ENCODE peak calls at places on chromosome 11, in nine cellular contexts. One of them, this sample, is unnamed.

GRCh38 chr11:7899418-7899817 is 31.6 kb downstream of the OR10A6 start:
- DNase-seq in GM12891: no peak
- DNase-seq in IMR-90: no peak
- DNase-seq in lower leg skin: no peak
- DNase-seq in suprapubic skin: no peak
- DNase-seq in GM12892: no peak
- DNase-seq in breast epithelium: no peak
- DNase-seq in H1: no peak
- DNase-seq in Peyer's patch: no peak
- DNase-seq in this sample: no peak

GRCh38 chr11:15291885-15292284 is 177.2 kb downstream of the INSC start:
- DNase-seq in GM12891: no peak
- DNase-seq in IMR-90: no peak
- DNase-seq in lower leg skin: no peak
- DNase-seq in suprapubic skin: no peak
- DNase-seq in GM12892: no peak
- DNase-seq in breast epithelium: no peak
- DNase-seq in H1: no peak
- DNase-seq in Peyer's patch: no peak
- DNase-seq in this sample: no peak

GRCh38 chr11:44380009-44380313 is 70.0 kb upstream of the ALX4 start:
- DNase-seq in GM12891: no peak
- DNase-seq in IMR-90: no peak
- DNase-seq in lower leg skin: no peak
- DNase-seq in suprapubic skin: no peak
- DNase-seq in GM12892: no peak
- DNase-seq in breast epithelium: no peak
- DNase-seq in H1: no peak
- DNase-seq in Peyer's patch: no peak
- DNase-seq in this sample: no peak

GRCh38 chr11:16846305-16846704 is 107.9 kb downstream of the C11orf58 start:
- DNase-seq in GM12891: no peak
- DNase-seq in IMR-90: no peak
- DNase-seq in lower leg skin: no peak
- DNase-seq in suprapubic skin: no peak
- DNase-seq in GM12892: no peak
- DNase-seq in breast epithelium: no peak
- DNase-seq in H1: no peak
- DNase-seq in Peyer's patch: no peak
- DNase-seq in this sample: no peak

GRCh38 chr11:6405039-6405667 is 13.7 kb downstream of the APBB1 start:
- DNase-seq in GM12891: no peak
- DNase-seq in IMR-90: no peak
- DNase-seq in lower leg skin: no peak
- DNase-seq in suprapubic skin: no peak
- DNase-seq in GM12892: no peak
- DNase-seq in breast epithelium: no peak
- DNase-seq in H1: peak; percentile 86
- DNase-seq in Peyer's patch: no peak
- DNase-seq in this sample: no peak

GRCh38 chr11:70756341-70756740 is 358.0 kb downstream of the CTTN start:
- DNase-seq in GM12891: no peak
- DNase-seq in IMR-90: no peak
- DNase-seq in lower leg skin: no peak
- DNase-seq in suprapubic skin: no peak
- DNase-seq in GM12892: no peak
- DNase-seq in breast epithelium: no peak
- DNase-seq in H1: no peak
- DNase-seq in Peyer's patch: no peak
- DNase-seq in this sample: no peak

GRCh38 chr11:1006762-1007161 is 29.8 kb downstream of the MUC6 start:
- DNase-seq in GM12891: no peak
- DNase-seq in IMR-90: no peak
- DNase-seq in lower leg skin: no peak
- DNase-seq in suprapubic skin: no peak
- DNase-seq in GM12892: no peak
- DNase-seq in breast epithelium: no peak
- DNase-seq in H1: no peak
- DNase-seq in Peyer's patch: no peak
- DNase-seq in this sample: no peak

GRCh38 chr11:116221351-116221750 is 551.4 kb downstream of the BUD13 start:
- DNase-seq in GM12891: no peak
- DNase-seq in IMR-90: no peak
- DNase-seq in lower leg skin: no peak
- DNase-seq in suprapubic skin: no peak
- DNase-seq in GM12892: no peak
- DNase-seq in breast epithelium: no peak
- DNase-seq in H1: no peak
- DNase-seq in Peyer's patch: no peak
- DNase-seq in this sample: no peak

GRCh38 chr11:19910931-19911330 is 198.3 kb downstream of the NAV2 start:
- DNase-seq in GM12891: no peak
- DNase-seq in IMR-90: no peak
- DNase-seq in lower leg skin: no peak
- DNase-seq in suprapubic skin: no peak
- DNase-seq in GM12892: no peak
- DNase-seq in breast epithelium: no peak
- DNase-seq in H1: no peak
- DNase-seq in Peyer's patch: no peak
- DNase-seq in this sample: no peak

GRCh38 chr11:123690490-123690889 is 36.1 kb upstream of the SCN3B start:
- DNase-seq in GM12891: no peak
- DNase-seq in IMR-90: peak; percentile 63
- DNase-seq in lower leg skin: no peak
- DNase-seq in suprapubic skin: no peak
- DNase-seq in GM12892: no peak
- DNase-seq in breast epithelium: no peak
- DNase-seq in H1: no peak
- DNase-seq in Peyer's patch: no peak
- DNase-seq in this sample: no peak

GRCh38 chr11:2577071-2578005 is 122.5 kb downstream of the KCNQ1OT1 start:
- DNase-seq in GM12891: no peak
- DNase-seq in IMR-90: no peak
- DNase-seq in lower leg skin: no peak
- DNase-seq in suprapubic skin: peak; percentile 56
- DNase-seq in GM12892: no peak
- DNase-seq in breast epithelium: peak; percentile 49
- DNase-seq in H1: no peak
- DNase-seq in Peyer's patch: peak; percentile 52
- DNase-seq in this sample: no peak

GRCh38 chr11:124812876-124813275 is 12.7 kb upstream of the MSANTD2 start:
- DNase-seq in GM12891: no peak
- DNase-seq in IMR-90: no peak
- DNase-seq in lower leg skin: no peak
- DNase-seq in suprapubic skin: no peak
- DNase-seq in GM12892: no peak
- DNase-seq in breast epithelium: no peak
- DNase-seq in H1: no peak
- DNase-seq in Peyer's patch: no peak
- DNase-seq in this sample: no peak

GRCh38 chr11:109940816-109941215 is 152.4 kb upstream of the ZC3H12C start:
- DNase-seq in GM12891: no peak
- DNase-seq in IMR-90: peak; percentile 97
- DNase-seq in lower leg skin: no peak
- DNase-seq in suprapubic skin: no peak
- DNase-seq in GM12892: no peak
- DNase-seq in breast epithelium: no peak
- DNase-seq in H1: no peak
- DNase-seq in Peyer's patch: no peak
- DNase-seq in this sample: peak; percentile 48

GRCh38 chr11:30740071-30740470 is 153.9 kb upstream of the MPPED2 start:
- DNase-seq in GM12891: no peak
- DNase-seq in IMR-90: no peak
- DNase-seq in lower leg skin: no peak
- DNase-seq in suprapubic skin: no peak
- DNase-seq in GM12892: no peak
- DNase-seq in breast epithelium: no peak
- DNase-seq in H1: no peak
- DNase-seq in Peyer's patch: no peak
- DNase-seq in this sample: no peak

GRCh38 chr11:71106671-71107070 is 145.7 kb downstream of the SHANK2 start:
- DNase-seq in GM12891: no peak
- DNase-seq in IMR-90: no peak
- DNase-seq in lower leg skin: no peak
- DNase-seq in suprapubic skin: no peak
- DNase-seq in GM12892: no peak
- DNase-seq in breast epithelium: peak; percentile 38
- DNase-seq in H1: no peak
- DNase-seq in Peyer's patch: no peak
- DNase-seq in this sample: no peak

GRCh38 chr11:111366560-111367410 is 12.3 kb downstream of the POU2AF1 start:
- DNase-seq in GM12891: no peak
- DNase-seq in IMR-90: no peak
- DNase-seq in lower leg skin: no peak
- DNase-seq in suprapubic skin: no peak
- DNase-seq in GM12892: no peak
- DNase-seq in breast epithelium: no peak
- DNase-seq in H1: no peak
- DNase-seq in Peyer's patch: no peak
- DNase-seq in this sample: no peak
- TF ChIP-seq POLR2A in GM12891: no peak
- TF ChIP-seq POLR2A in IMR-90: no peak
- TF ChIP-seq POLR2A in lower leg skin: no peak
- TF ChIP-seq POLR2A in suprapubic skin: no peak
- TF ChIP-seq POLR2A in GM12892: peak; percentile 46
- TF ChIP-seq POLR2A in breast epithelium: no peak
- TF ChIP-seq POLR2A in H1: no peak
- TF ChIP-seq POLR2A in Peyer's patch: no peak
- TF ChIP-seq POLR2A in this sample: no peak

GRCh38 chr11:120334332-120334731 is 1.9 kb upstream of the ARHGEF12 start:
- DNase-seq in GM12891: no peak
- DNase-seq in IMR-90: no peak
- DNase-seq in lower leg skin: no peak
- DNase-seq in suprapubic skin: no peak
- DNase-seq in GM12892: no peak
- DNase-seq in breast epithelium: no peak
- DNase-seq in H1: no peak
- DNase-seq in Peyer's patch: no peak
- DNase-seq in this sample: no peak

GRCh38 chr11:120335928-120336640 is at the start of gene ARHGEF12:
- DNase-seq in GM12891: peak; percentile 82
- DNase-seq in IMR-90: peak; percentile 97
- DNase-seq in lower leg skin: peak; percentile 93
- DNase-seq in suprapubic skin: peak; percentile 97
- DNase-seq in GM12892: peak; percentile 84
- DNase-seq in breast epithelium: peak; percentile 95
- DNase-seq in H1: peak; percentile 92
- DNase-seq in Peyer's patch: peak; percentile 97
- DNase-seq in this sample: peak; percentile 96

GRCh38 chr11:120335596-120335927 is 651 bp upstream of the ARHGEF12 start:
- DNase-seq in GM12891: peak; percentile 38
- DNase-seq in IMR-90: peak; percentile 34
- DNase-seq in lower leg skin: no peak
- DNase-seq in suprapubic skin: no peak
- DNase-seq in GM12892: peak; percentile 46
- DNase-seq in breast epithelium: no peak
- DNase-seq in H1: no peak
- DNase-seq in Peyer's patch: no peak
- DNase-seq in this sample: no peak

GRCh38 chr11:120333801-120334200 is 2.4 kb upstream of the ARHGEF12 start:
- DNase-seq in GM12891: no peak
- DNase-seq in IMR-90: no peak
- DNase-seq in lower leg skin: no peak
- DNase-seq in suprapubic skin: no peak
- DNase-seq in GM12892: no peak
- DNase-seq in breast epithelium: no peak
- DNase-seq in H1: no peak
- DNase-seq in Peyer's patch: no peak
- DNase-seq in this sample: no peak

DNA sequence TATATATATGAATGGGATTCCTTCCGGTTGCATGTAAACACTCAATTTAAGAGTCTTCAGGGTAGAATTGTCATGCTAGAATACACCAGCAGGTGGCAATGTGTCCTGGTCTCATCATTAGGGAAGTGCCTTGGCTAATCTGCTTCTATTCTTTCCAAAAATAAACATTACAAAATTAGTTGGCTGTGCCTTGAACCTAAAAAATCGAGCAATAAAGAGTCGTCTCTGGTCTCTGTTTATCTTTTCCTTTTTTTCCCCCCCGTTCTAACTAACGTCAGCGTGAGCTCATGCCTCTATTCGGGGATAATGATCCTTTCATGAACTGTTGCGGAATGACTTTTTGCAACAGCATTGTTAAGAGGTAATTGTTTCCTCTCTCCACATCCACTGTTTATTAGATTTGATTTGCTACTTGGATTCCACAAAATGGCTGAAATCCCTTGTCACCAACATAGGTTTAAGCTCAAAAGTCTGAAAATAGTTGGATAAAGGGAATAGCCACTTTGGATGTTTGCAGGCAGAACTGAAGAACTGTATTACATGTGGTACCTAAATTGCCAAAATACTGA is 1.2 kb upstream of the ARHGEF12 start:
- DNase-seq in GM12891: peak; percentile 37
- DNase-seq in IMR-90: peak; percentile 94
- DNase-seq in lower leg skin: peak; percentile 86
- DNase-seq in suprapubic skin: peak; percentile 80
- DNase-seq in GM12892: peak; percentile 29
- DNase-seq in breast epithelium: no peak
- DNase-seq in H1: peak; percentile 67
- DNase-seq in Peyer's patch: peak; percentile 89
- DNase-seq in this sample: peak; percentile 81
- TF ChIP-seq POLR2A in GM12891: no peak
- TF ChIP-seq POLR2A in IMR-90: no peak
- TF ChIP-seq POLR2A in lower leg skin: no peak
- TF ChIP-seq POLR2A in suprapubic skin: peak; percentile 36
- TF ChIP-seq POLR2A in GM12892: no peak
- TF ChIP-seq POLR2A in breast epithelium: peak; percentile 29
- TF ChIP-seq POLR2A in H1: no peak
- TF ChIP-seq POLR2A in Peyer's patch: no peak
- TF ChIP-seq POLR2A in this sample: no peak

GRCh38 chr11:61075891-61076290 is 26.4 kb upstream of the CD5 start:
- DNase-seq in GM12891: no peak
- DNase-seq in IMR-90: peak; percentile 35
- DNase-seq in lower leg skin: no peak
- DNase-seq in suprapubic skin: no peak
- DNase-seq in GM12892: no peak
- DNase-seq in breast epithelium: no peak
- DNase-seq in H1: no peak
- DNase-seq in Peyer's patch: peak; percentile 53
- DNase-seq in this sample: no peak
- TF ChIP-seq POLR2A in GM12891: no peak
- TF ChIP-seq POLR2A in IMR-90: no peak
- TF ChIP-seq POLR2A in lower leg skin: no peak
- TF ChIP-seq POLR2A in suprapubic skin: no peak
- TF ChIP-seq POLR2A in GM12892: no peak
- TF ChIP-seq POLR2A in breast epithelium: no peak
- TF ChIP-seq POLR2A in H1: no peak
- TF ChIP-seq POLR2A in Peyer's patch: no peak
- TF ChIP-seq POLR2A in this sample: no peak

DNA sequence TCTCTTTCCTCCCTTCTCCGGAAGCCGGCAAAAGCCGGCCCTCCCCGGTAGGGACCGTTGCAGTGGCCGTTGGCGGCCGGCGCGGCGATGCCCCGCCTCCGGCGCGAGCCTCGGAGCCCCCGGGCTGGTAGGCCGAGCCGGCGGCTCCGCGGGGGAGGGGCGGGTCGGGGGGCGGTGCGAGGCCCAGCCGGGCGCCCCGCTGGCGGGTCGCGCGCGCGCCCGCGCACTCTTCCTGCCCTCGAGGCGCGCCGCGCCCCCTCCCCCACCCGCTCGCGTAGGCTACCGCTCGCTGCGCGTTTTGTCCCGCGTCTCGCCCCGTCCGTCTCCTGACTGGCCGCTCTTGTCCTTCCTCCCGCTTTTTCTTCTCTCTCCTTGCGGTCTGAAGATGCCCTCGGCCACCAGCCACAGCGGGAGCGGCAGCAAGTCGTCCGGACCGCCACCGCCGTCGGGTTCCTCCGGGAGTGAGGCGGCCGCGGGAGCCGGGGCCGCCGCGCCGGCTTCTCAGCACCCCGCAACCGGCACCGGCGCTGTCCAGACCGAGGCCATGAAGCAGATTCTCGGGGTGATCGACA is 591 bp downstream of the CAPRIN1 start:
- DNase-seq in GM12891: peak; percentile 87
- DNase-seq in IMR-90: peak; percentile 84
- DNase-seq in lower leg skin: peak; percentile 78
- DNase-seq in suprapubic skin: peak; percentile 92
- DNase-seq in GM12892: peak; percentile 87
- DNase-seq in breast epithelium: peak; percentile 82
- DNase-seq in H1: peak; percentile 91
- DNase-seq in Peyer's patch: peak; percentile 96
- DNase-seq in this sample: peak; percentile 92
- TF ChIP-seq POLR2A in GM12891: peak; percentile 28
- TF ChIP-seq POLR2A in IMR-90: peak; percentile 55
- TF ChIP-seq POLR2A in lower leg skin: no peak
- TF ChIP-seq POLR2A in suprapubic skin: peak; percentile 38
- TF ChIP-seq POLR2A in GM12892: peak; percentile 43
- TF ChIP-seq POLR2A in breast epithelium: no peak
- TF ChIP-seq POLR2A in H1: peak; percentile 64
- TF ChIP-seq POLR2A in Peyer's patch: peak; percentile 19
- TF ChIP-seq POLR2A in this sample: peak; percentile 14